ENCODE peak calls at places on chromosomes 13 and 19, in ten cellular contexts. Y, I, V, Z, M, H, S, U, O and N are unnamed samples.

GRCh38 chr13:47897411-47898050 is 103.5 kb downstream of the SUCLA2 start:
- DNase-seq in V (no peak), M (peak; percentile 74), Z (no peak), Y (no peak), I (no peak), U (no peak), H (no peak), O (peak; percentile 33), S (no peak), N (peak; percentile 59)

GRCh38 chr13:44068737-44069136 is 189.0 kb downstream of the LACC1 start:
- DNase-seq in I (no peak), O (no peak), H (no peak), Z (no peak), U (no peak), Y (no peak), M (peak; percentile 91), S (no peak), V (no peak), N (peak; percentile 71)

GRCh38 chr13:91946498-91947070 is 548.2 kb downstream of the GPC5 start:
- DNase-seq in S (no peak), I (no peak), Z (no peak), V (peak; percentile 6), M (no peak), H (no peak), O (no peak), Y (no peak), U (no peak), N (no peak)

GRCh38 chr19:16096281-16096855 is 15.3 kb upstream of the RAB8A start:
- DNase-seq in S (no peak), Z (no peak), O (no peak), I (no peak), U (no peak), V (no peak), Y (no peak), H (no peak), M (no peak), N (no peak)

GRCh38 chr19:6233051-6233826 is 46.5 kb downstream of the MLLT1 start:
- DNase-seq in U (no peak), O (peak; percentile 85), S (no peak), Z (no peak), I (no peak), V (peak; percentile 81), M (peak; percentile 69), Y (no peak), H (no peak), N (peak; percentile 56)

GRCh38 chr13:83086948-83087347 is 795.3 kb downstream of the SLITRK1 start:
- DNase-seq in M (no peak), Y (no peak), Z (no peak), U (no peak), O (no peak), S (no peak), V (no peak), H (no peak), I (no peak), N (no peak)

GRCh38 chr19:43316591-43317319 is 36.7 kb upstream of the CD177 start:
- DNase-seq in I (no peak), Z (no peak), Y (no peak), V (peak; percentile 29), O (no peak), M (no peak), U (no peak), S (no peak), H (peak; percentile 26), N (peak; percentile 81)

GRCh38 chr19:34253711-34254551 is 423 bp upstream of the GARRE1 start:
- DNase-seq in M (no peak), Z (peak; percentile 86), S (peak; percentile 88), Y (peak; percentile 62), U (peak; percentile 90), V (no peak), O (peak; percentile 69), I (peak; percentile 82), H (peak; percentile 92), N (peak; percentile 63)

GRCh38 chr13:68056816-68057710 is 826.9 kb upstream of the PCDH9 start:
- DNase-seq in U (no peak), I (no peak), O (no peak), Y (no peak), M (peak; percentile 0), S (no peak), Z (no peak), H (peak; percentile 32), V (peak; percentile 8), N (no peak)

GRCh38 chr13:50999641-51000040 is 90.0 kb downstream of the RNASEH2B start:
- DNase-seq in M (no peak), O (no peak), V (no peak), Z (no peak), S (no peak), Y (no peak), U (no peak), H (no peak), I (no peak), N (no peak)

GRCh38 chr19:5286465-5287029 is 54.1 kb downstream of the PTPRS start:
- DNase-seq in S (no peak), H (no peak), O (no peak), Z (no peak), U (no peak), V (no peak), I (no peak), Y (no peak), M (no peak), N (no peak)

GRCh38 chr19:15866646-15867045 is 31.2 kb downstream of the CYP4F2 start:
- DNase-seq in S (no peak), V (no peak), Y (no peak), H (no peak), I (no peak), U (no peak), O (no peak), Z (no peak), M (peak; percentile 24), N (no peak)

GRCh38 chr13:110446570-110446880 is 115.0 kb downstream of the RAB20 start:
- DNase-seq in U (no peak), Z (no peak), I (no peak), H (no peak), Y (no peak), S (no peak), V (no peak), O (peak; percentile 84), M (peak; percentile 24), N (no peak)

GRCh38 chr13:57286511-57287098 is 119.6 kb downstream of the PRR20E start:
- DNase-seq in U (no peak), Y (no peak), S (no peak), Z (no peak), O (no peak), V (no peak), M (no peak), H (no peak), I (no peak), N (no peak)

GRCh38 chr19:46806651-46807050 is 18.3 kb upstream of the SLC1A5 start:
- DNase-seq in Y (no peak), H (no peak), U (no peak), O (no peak), Z (no peak), V (no peak), I (no peak), S (no peak), M (no peak), N (no peak)

GRCh38 chr19:33473644-33474305 is 47.8 kb downstream of the PEPD start:
- DNase-seq in H (no peak), Z (no peak), Y (no peak), V (no peak), I (no peak), O (no peak), U (no peak), M (peak; percentile 82), S (peak; percentile 5), N (peak; percentile 67)

GRCh38 chr13:33279898-33280549 is 5.5 kb downstream of the STARD13 start:
- DNase-seq in V (no peak), U (no peak), M (peak; percentile 97), I (no peak), S (no peak), Y (no peak), Z (no peak), H (no peak), O (peak; percentile 54), N (peak; percentile 94)

GRCh38 chr19:800360-801029 is 3.2 kb downstream of the PTBP1 start:
- DNase-seq in V (peak; percentile 70), S (no peak), M (no peak), Z (no peak), H (peak; percentile 61), I (no peak), Y (no peak), U (no peak), O (peak; percentile 78), N (no peak)

GRCh38 chr13:97249797-97250495 is 27.8 kb downstream of the MBNL2 start:
- DNase-seq in M (no peak), U (no peak), S (no peak), Y (no peak), O (no peak), V (no peak), I (no peak), H (no peak), Z (no peak), N (no peak)

GRCh38 chr13:111159362-111160320 is 44.5 kb downstream of the ARHGEF7 start:
- DNase-seq in Y (no peak), Z (no peak), U (no peak), H (no peak), M (no peak), S (no peak), O (no peak), I (no peak), V (no peak), N (no peak)

GRCh38 chr13:113112893-113113845 is 7.6 kb downstream of the F7 start:
- DNase-seq in H (peak; percentile 0), Z (no peak), M (no peak), U (no peak), V (no peak), I (no peak), Y (no peak), S (no peak), O (no peak), N (no peak)